ENCODE peak calls at places on chromosome 16, in eight cellular contexts. L is colonic mucosa, K is dorsolateral prefrontal cortex, M is cardiac muscle cell, E is A549, X is coronary artery, O is type B pancreatic cell, C is MCF 10A. I is an unnamed sample.

GRCh38 chr16:59698341-59698979 is 964.3 kb upstream of the GOT2 start:
- DNase-seq in C (peak), K (no peak), O (no peak), E (no peak), M (no peak), L (no peak), X (no peak), I (no peak)

GRCh38 chr16:29678691-29679267 is at the start of gene QPRT:
- DNase-seq in C (no peak), X (no peak), E (peak), O (peak), K (peak), M (peak), L (peak), I (peak)

GRCh38 chr16:88542231-88542630 is 28.0 kb upstream of the ZC3H18 start:
- DNase-seq in E (no peak), X (no peak), L (no peak), C (no peak), K (no peak), M (no peak), O (no peak), I (no peak)

GRCh38 chr16:16830973-16831372 is 452.0 kb downstream of the NPIPA7 start:
- DNase-seq in L (no peak), E (peak), O (no peak), M (no peak), X (no peak), C (no peak), K (no peak), I (no peak)

GRCh38 chr16:19872935-19873334 is 11.7 kb downstream of the GPRC5B start:
- DNase-seq in E (no peak), M (no peak), C (no peak), O (no peak), L (no peak), K (no peak), X (no peak), I (no peak)

GRCh38 chr16:29757950-29758466 is 12.2 kb upstream of the C16orf54 start:
- DNase-seq in M (no peak), C (no peak), K (no peak), X (no peak), O (no peak), E (no peak), L (no peak), I (no peak)

GRCh38 chr16:2157480-2158261 is 2.1 kb downstream of the TRAF7 start:
- DNase-seq in K (no peak), M (no peak), E (no peak), C (no peak), X (no peak), O (no peak), L (peak), I (no peak)

GRCh38 chr16:79316004-79316458 is 284.5 kb downstream of the MAF start:
- DNase-seq in L (no peak), C (no peak), E (no peak), M (no peak), O (no peak), K (no peak), X (no peak), I (peak)

GRCh38 chr16:63323055-63323454 is 1286.8 kb upstream of the CDH8 start:
- DNase-seq in C (no peak), O (no peak), E (no peak), L (no peak), K (no peak), X (no peak), M (no peak), I (no peak)

GRCh38 chr16:66408181-66409048 is 18.7 kb upstream of the BEAN1 start:
- DNase-seq in X (no peak), L (peak), M (peak), K (no peak), C (peak), E (peak), O (no peak), I (peak)

GRCh38 chr16:19138601-19139000 is 24.8 kb downstream of the ITPRIPL2 start:
- DNase-seq in O (no peak), E (peak), K (no peak), L (peak), X (no peak), M (no peak), C (peak), I (no peak)

GRCh38 chr16:50955311-50955710 is 195.8 kb downstream of the SALL1 start:
- DNase-seq in M (no peak), L (no peak), O (no peak), X (no peak), E (no peak), C (no peak), K (no peak), I (no peak)

GRCh38 chr16:57091200-57091989 is 988 bp upstream of the CPNE2 start:
- DNase-seq in O (no peak), C (peak), L (peak), X (peak), K (peak), M (peak), E (peak), I (no peak)

GRCh38 chr16:4693956-4694663 is 748 bp downstream of the NUDT16L1 start:
- DNase-seq in M (peak), E (no peak), X (no peak), L (peak), O (peak), C (peak), K (no peak), I (peak)

GRCh38 chr16:88298166-88298881 is 84.4 kb upstream of the ZNF469 start:
- DNase-seq in C (peak), K (peak), X (peak), L (no peak), M (no peak), O (no peak), E (no peak), I (no peak)

GRCh38 chr16:68079616-68080344 is 5.4 kb upstream of the NFATC3 start:
- DNase-seq in K (peak), C (no peak), L (peak), O (no peak), M (no peak), E (no peak), X (peak), I (peak)

GRCh38 chr16:83689385-83689831 is 118.4 kb upstream of the HSBP1 start:
- DNase-seq in O (no peak), M (peak), E (no peak), K (no peak), L (no peak), X (no peak), C (peak), I (peak)

GRCh38 chr16:76614255-76614654 is 337.1 kb downstream of the CNTNAP4 start:
- DNase-seq in O (no peak), M (no peak), X (no peak), L (no peak), C (no peak), E (no peak), K (no peak), I (no peak)

GRCh38 chr16:69497876-69498596 is 67.7 kb upstream of the NFAT5 start:
- DNase-seq in X (no peak), E (no peak), K (no peak), O (no peak), L (no peak), M (no peak), C (no peak), I (no peak)

GRCh38 chr16:69496376-69496775 is 69.4 kb upstream of the NFAT5 start:
- DNase-seq in O (no peak), L (no peak), X (no peak), K (no peak), C (no peak), M (no peak), E (no peak), I (no peak)

GRCh38 chr16:69498926-69499325 is 66.8 kb upstream of the NFAT5 start:
- DNase-seq in E (no peak), M (no peak), C (no peak), O (no peak), K (no peak), X (no peak), L (no peak), I (no peak)

GRCh38 chr16:69495821-69496220 is 69.9 kb upstream of the NFAT5 start:
- DNase-seq in K (no peak), X (no peak), E (no peak), O (no peak), C (no peak), L (no peak), M (no peak), I (no peak)

GRCh38 chr16:69494993-69495392 is 70.6 kb downstream of the CYB5B start:
- DNase-seq in K (no peak), E (peak), O (no peak), L (peak), M (peak), X (no peak), C (peak), I (peak)
- TF ChIP-seq CTCF in K (no peak), E (peak), O (peak), L (peak), M (peak), X (no peak), C (peak), I (peak)

DNA sequence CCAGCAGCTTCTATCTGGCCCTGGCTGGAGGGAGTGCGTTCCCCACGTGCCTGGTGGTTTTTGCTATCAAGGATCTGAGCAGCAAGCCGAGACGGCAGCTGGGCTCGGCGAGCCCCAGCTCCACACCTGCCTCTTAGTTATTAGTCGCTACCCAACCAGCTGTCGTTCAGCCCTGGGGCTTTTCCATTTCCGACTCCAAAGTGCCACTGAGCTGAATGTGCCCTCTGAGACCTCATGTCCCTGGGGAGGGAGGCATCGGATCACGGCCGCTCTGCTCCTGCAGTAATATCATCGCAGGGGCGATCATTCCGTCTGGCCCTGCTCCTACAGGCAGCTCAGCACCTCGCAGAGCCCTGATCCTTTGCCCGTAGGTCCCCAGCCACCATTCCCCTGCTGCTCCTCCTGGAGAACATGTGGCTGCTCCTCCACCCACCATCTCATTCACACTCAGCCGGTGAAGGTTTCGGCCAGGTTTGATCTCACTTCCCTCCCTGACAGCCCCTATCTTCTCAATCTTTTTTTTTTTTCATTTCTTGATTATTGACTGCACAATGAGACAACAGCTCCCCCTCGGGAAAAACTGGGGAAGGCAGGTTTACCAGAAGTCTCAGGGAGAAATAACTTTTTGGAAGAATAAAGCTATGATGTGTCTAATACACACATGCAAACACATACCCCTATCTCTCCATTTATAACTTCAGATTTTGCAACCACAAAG is 86.7 kb downstream of the ZFHX3 start:
- DNase-seq in K (no peak), E (no peak), C (peak), L (no peak), O (no peak), X (no peak), M (no peak), I (peak)
- TF ChIP-seq CTCF in K (peak), E (peak), C (peak), L (no peak), O (peak), X (no peak), M (peak), I (no peak)

GRCh38 chr16:81552743-81553079 is 108.1 kb downstream of the CMIP start:
- DNase-seq in C (no peak), E (no peak), X (no peak), L (no peak), M (no peak), O (no peak), K (no peak), I (no peak)

GRCh38 chr16:81550412-81550768 is 105.8 kb downstream of the CMIP start:
- DNase-seq in M (peak), K (no peak), L (no peak), O (no peak), E (no peak), X (no peak), C (no peak), I (no peak)

GRCh38 chr16:81551821-81552304 is 107.3 kb downstream of the CMIP start:
- DNase-seq in X (no peak), E (no peak), K (no peak), O (no peak), M (no peak), L (no peak), C (no peak), I (no peak)

GRCh38 chr16:81549547-81550411 is 105.2 kb downstream of the CMIP start:
- DNase-seq in L (no peak), X (no peak), M (no peak), E (no peak), O (no peak), C (no peak), K (no peak), I (no peak)

DNA sequence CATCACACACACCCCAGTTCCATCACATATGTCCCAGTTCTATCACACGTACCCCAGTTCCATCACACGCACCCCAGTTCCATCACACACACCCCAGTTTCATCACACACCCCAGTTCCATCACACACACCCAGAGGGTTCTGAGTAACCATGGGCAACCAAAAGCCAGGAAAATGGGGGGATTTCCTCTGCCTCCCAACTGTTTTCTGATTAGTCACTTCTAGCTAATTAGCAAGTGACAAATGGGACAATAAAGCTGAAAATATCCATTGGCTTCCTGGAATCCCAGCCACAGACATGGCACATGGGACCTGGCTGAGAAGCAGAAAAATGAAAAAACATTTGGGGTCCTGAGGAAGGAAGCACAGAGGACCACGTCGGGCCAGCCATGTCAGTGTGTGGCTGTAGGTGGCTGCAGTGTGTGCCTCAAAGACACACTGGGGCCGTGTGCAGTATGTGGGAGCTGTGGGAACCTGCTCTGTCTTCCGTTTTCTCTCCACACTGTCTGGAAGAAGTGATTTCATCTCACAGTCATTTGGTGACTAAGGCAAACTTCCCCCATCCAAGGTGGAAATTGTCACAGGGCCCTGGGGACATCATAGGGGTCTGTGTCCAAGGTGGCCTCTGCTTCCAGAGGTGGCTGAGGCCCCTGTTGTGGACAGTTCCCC is 106.7 kb downstream of the CMIP start:
- DNase-seq in O (no peak), C (no peak), X (no peak), M (no peak), L (no peak), E (no peak), K (no peak), I (peak)
- TF ChIP-seq CTCF in O (no peak), C (no peak), X (no peak), M (no peak), L (no peak), E (no peak), K (no peak), I (no peak)

GRCh38 chr16:11099672-11100195 is 155.4 kb downstream of the CLEC16A start:
- DNase-seq in M (no peak), K (no peak), L (no peak), C (no peak), E (no peak), O (no peak), X (no peak), I (peak)

GRCh38 chr16:11101283-11101682 is 154.7 kb downstream of the SOCS1 start:
- DNase-seq in M (no peak), O (no peak), E (no peak), C (no peak), L (no peak), X (no peak), K (no peak), I (no peak)

GRCh38 chr16:11098601-11099377 is 154.4 kb downstream of the CLEC16A start:
- DNase-seq in L (no peak), C (no peak), E (no peak), K (no peak), M (no peak), O (no peak), X (no peak), I (no peak)

GRCh38 chr16:11101695-11102522 is 154.1 kb downstream of the SOCS1 start:
- DNase-seq in M (no peak), C (no peak), E (no peak), O (no peak), L (no peak), K (no peak), X (no peak), I (no peak)

GRCh38 chr16:11100239-11100750 is 155.7 kb downstream of the SOCS1 start:
- DNase-seq in X (no peak), C (peak), O (no peak), L (no peak), E (no peak), K (no peak), M (peak), I (peak)
- TF ChIP-seq CTCF in X (no peak), C (no peak), O (peak), L (no peak), E (no peak), K (no peak), M (peak), I (no peak)

GRCh38 chr16:576823-577201 is 7.0 kb downstream of the PIGQ start:
- DNase-seq in E (no peak), O (no peak), L (no peak), C (no peak), M (no peak), K (no peak), X (no peak), I (no peak)
- TF ChIP-seq CTCF in E (no peak), O (peak), L (no peak), C (no peak), M (no peak), K (no peak), X (no peak), I (no peak)

DNA sequence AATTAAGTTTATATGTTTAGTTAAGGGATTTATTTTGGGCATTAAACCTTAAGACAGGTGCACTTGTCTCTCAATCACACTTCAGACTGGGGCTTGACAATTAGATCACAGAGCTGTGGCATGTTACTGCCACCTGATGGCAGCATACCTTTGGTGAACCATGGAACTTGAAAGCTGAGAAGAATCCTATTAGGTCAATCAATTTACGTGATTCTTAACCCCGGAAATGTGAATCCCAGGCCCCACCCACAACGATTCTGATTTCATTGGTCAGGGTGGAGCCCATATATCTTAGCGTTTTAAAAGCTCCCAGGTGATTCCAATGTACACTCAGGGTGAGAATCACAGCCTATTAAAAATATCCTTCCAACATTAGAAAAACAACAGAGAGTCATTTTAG is 91.0 kb downstream of the GSG1L start:
- DNase-seq in L (peak), C (peak), M (peak), O (no peak), E (peak), K (no peak), X (no peak), I (peak)
- TF ChIP-seq CTCF in L (peak), C (peak), M (peak), O (peak), E (peak), K (peak), X (no peak), I (peak)

GRCh38 chr16:25126820-25127232 is 15.3 kb downstream of the LCMT1 start:
- DNase-seq in E (peak), X (no peak), O (no peak), M (peak), K (peak), C (peak), L (peak), I (peak)
- TF ChIP-seq CTCF in E (peak), X (no peak), O (peak), M (peak), K (peak), C (peak), L (peak), I (peak)

DNA sequence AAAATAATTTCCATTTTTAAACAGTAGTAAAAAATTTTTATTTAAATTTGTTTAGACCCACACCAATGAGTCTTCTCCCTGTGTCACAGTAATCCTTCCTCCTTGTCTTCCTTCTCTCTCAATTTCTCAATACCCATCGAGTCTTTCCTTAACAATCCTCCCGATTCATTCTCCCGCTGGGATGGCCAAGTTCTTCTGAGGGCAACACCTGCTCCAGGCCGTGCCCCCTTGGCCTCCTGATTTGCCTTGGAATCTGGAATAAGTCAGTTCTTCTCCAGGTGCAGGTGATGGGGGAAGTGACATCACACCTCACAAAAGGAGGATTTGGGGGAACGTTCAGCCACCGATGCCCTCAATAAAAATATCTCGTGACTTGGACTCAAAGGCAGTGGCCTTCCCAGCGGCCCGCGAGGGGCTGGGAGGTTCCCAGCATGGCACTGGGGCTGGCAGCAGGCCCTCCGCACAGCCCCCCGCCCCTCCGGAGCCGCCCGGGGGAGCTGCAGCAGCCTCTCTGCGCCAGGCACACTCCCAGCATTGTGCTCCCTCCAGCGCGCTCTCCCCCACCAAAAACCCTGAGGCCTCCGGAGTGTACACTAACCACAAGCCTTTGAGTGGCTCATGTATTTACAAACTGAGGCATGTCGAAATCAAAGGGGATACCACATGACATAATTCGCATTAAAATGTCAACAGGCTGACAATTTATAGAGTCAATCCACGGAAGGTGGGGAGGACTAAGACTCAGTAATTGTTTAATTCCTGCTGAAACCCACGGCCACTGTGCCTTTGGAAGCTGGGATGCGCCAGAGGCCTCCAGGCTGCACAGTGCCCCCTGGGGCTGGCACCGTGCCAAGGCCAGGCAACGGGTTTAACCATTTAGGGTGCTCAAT is 120.5 kb downstream of the ZFHX3 start:
- DNase-seq in M (no peak), K (no peak), C (peak), O (no peak), L (no peak), X (no peak), E (peak), I (no peak)
- TF ChIP-seq CTCF in M (no peak), K (no peak), C (no peak), O (no peak), L (no peak), X (no peak), E (no peak), I (no peak)

GRCh38 chr16:25135239-25135878 is 23.8 kb downstream of the LCMT1 start:
- DNase-seq in X (no peak), C (peak), O (no peak), E (peak), K (no peak), L (peak), M (no peak), I (no peak)
- TF ChIP-seq CTCF in X (no peak), C (peak), O (no peak), E (peak), K (no peak), L (peak), M (no peak), I (no peak)

I was measured in activated CD8-positive, alpha-beta T cell treated with anti-CD3 and anti-CD28 coated beads for 36 hours.